ENCODE peak calls at places on chromosomes 4 and X, in ten cellular contexts. One of them, this sample, is unnamed.

GRCh38 chr4:73037057-73037456 is 32.5 kb downstream of the COX18 start:
- DNase-seq in body of pancreas: no peak
- DNase-seq in GM06990: no peak
- DNase-seq in heart left ventricle: no peak
- DNase-seq in NB4: no peak
- DNase-seq in fibroblast of lung: no peak
- DNase-seq in Peyer's patch: no peak
- DNase-seq in AG04450: no peak
- DNase-seq in neural progenitor cell: no peak
- DNase-seq in fibroblast of mammary gland: no peak
- DNase-seq in this sample: no peak

GRCh38 chr4:73341454-73341853 is 62.6 kb upstream of the ALB start:
- DNase-seq in body of pancreas: peak
- DNase-seq in GM06990: no peak
- DNase-seq in heart left ventricle: no peak
- DNase-seq in NB4: peak
- DNase-seq in fibroblast of lung: peak
- DNase-seq in Peyer's patch: no peak
- DNase-seq in AG04450: peak
- DNase-seq in neural progenitor cell: peak
- DNase-seq in fibroblast of mammary gland: peak
- DNase-seq in this sample: peak

GRCh38 chr4:76984127-76984526 is 34.6 kb downstream of the SEPTIN11 start:
- DNase-seq in body of pancreas: no peak
- DNase-seq in GM06990: peak
- DNase-seq in heart left ventricle: no peak
- DNase-seq in NB4: peak
- DNase-seq in fibroblast of lung: peak
- DNase-seq in Peyer's patch: no peak
- DNase-seq in AG04450: no peak
- DNase-seq in neural progenitor cell: no peak
- DNase-seq in fibroblast of mammary gland: peak
- DNase-seq in this sample: no peak

GRCh38 chrX:15269618-15270521 is at the start of gene ASB9:
- DNase-seq in body of pancreas: peak
- DNase-seq in GM06990: no peak
- DNase-seq in heart left ventricle: no peak
- DNase-seq in NB4: no peak
- DNase-seq in fibroblast of lung: peak
- DNase-seq in Peyer's patch: no peak
- DNase-seq in AG04450: no peak
- DNase-seq in neural progenitor cell: no peak
- DNase-seq in fibroblast of mammary gland: peak
- DNase-seq in this sample: no peak

GRCh38 chr4:26412381-26413372 is 77.6 kb downstream of the CCKAR start:
- DNase-seq in body of pancreas: peak
- DNase-seq in GM06990: no peak
- DNase-seq in heart left ventricle: no peak
- DNase-seq in NB4: no peak
- DNase-seq in fibroblast of lung: peak
- DNase-seq in Peyer's patch: no peak
- DNase-seq in AG04450: no peak
- DNase-seq in neural progenitor cell: peak
- DNase-seq in fibroblast of mammary gland: no peak
- DNase-seq in this sample: peak

GRCh38 chrX:68403060-68403459 is 30.2 kb downstream of the OPHN1 start:
- DNase-seq in body of pancreas: no peak
- DNase-seq in GM06990: no peak
- DNase-seq in heart left ventricle: no peak
- DNase-seq in NB4: no peak
- DNase-seq in fibroblast of lung: no peak
- DNase-seq in Peyer's patch: no peak
- DNase-seq in AG04450: no peak
- DNase-seq in neural progenitor cell: no peak
- DNase-seq in fibroblast of mammary gland: no peak
- DNase-seq in this sample: no peak

GRCh38 chr4:77473509-77473908 is 132.1 kb upstream of the CXCL13 start:
- DNase-seq in body of pancreas: no peak
- DNase-seq in GM06990: no peak
- DNase-seq in heart left ventricle: no peak
- DNase-seq in NB4: peak
- DNase-seq in fibroblast of lung: peak
- DNase-seq in Peyer's patch: no peak
- DNase-seq in AG04450: no peak
- DNase-seq in neural progenitor cell: peak
- DNase-seq in fibroblast of mammary gland: peak
- DNase-seq in this sample: peak

GRCh38 chr4:176439611-176440010 is 119.8 kb downstream of the SPCS3 start:
- DNase-seq in body of pancreas: no peak
- DNase-seq in GM06990: no peak
- DNase-seq in heart left ventricle: no peak
- DNase-seq in NB4: no peak
- DNase-seq in fibroblast of lung: no peak
- DNase-seq in Peyer's patch: no peak
- DNase-seq in AG04450: no peak
- DNase-seq in neural progenitor cell: no peak
- DNase-seq in fibroblast of mammary gland: no peak
- DNase-seq in this sample: no peak

GRCh38 chr4:134936014-134936413 is 734.4 kb upstream of the PABPC4L start:
- DNase-seq in body of pancreas: no peak
- DNase-seq in GM06990: no peak
- DNase-seq in heart left ventricle: no peak
- DNase-seq in NB4: no peak
- DNase-seq in fibroblast of lung: no peak
- DNase-seq in Peyer's patch: no peak
- DNase-seq in AG04450: no peak
- DNase-seq in neural progenitor cell: peak
- DNase-seq in fibroblast of mammary gland: no peak
- DNase-seq in this sample: no peak

GRCh38 chr4:154416183-154416543 is 75.4 kb downstream of the DCHS2 start:
- DNase-seq in body of pancreas: no peak
- DNase-seq in GM06990: peak
- DNase-seq in heart left ventricle: peak
- DNase-seq in NB4: no peak
- DNase-seq in fibroblast of lung: peak
- DNase-seq in Peyer's patch: peak
- DNase-seq in AG04450: no peak
- DNase-seq in neural progenitor cell: peak
- DNase-seq in fibroblast of mammary gland: no peak
- DNase-seq in this sample: no peak

GRCh38 chr4:93814722-93815121 is 13.8 kb upstream of the ATOH1 start:
- DNase-seq in body of pancreas: no peak
- DNase-seq in GM06990: no peak
- DNase-seq in heart left ventricle: no peak
- DNase-seq in NB4: peak
- DNase-seq in fibroblast of lung: no peak
- DNase-seq in Peyer's patch: no peak
- DNase-seq in AG04450: no peak
- DNase-seq in neural progenitor cell: no peak
- DNase-seq in fibroblast of mammary gland: no peak
- DNase-seq in this sample: no peak

GRCh38 chr4:94641702-94642560 is 115.8 kb upstream of the BMPR1B start:
- DNase-seq in body of pancreas: no peak
- DNase-seq in GM06990: no peak
- DNase-seq in heart left ventricle: no peak
- DNase-seq in NB4: no peak
- DNase-seq in fibroblast of lung: peak
- DNase-seq in Peyer's patch: no peak
- DNase-seq in AG04450: no peak
- DNase-seq in neural progenitor cell: no peak
- DNase-seq in fibroblast of mammary gland: peak
- DNase-seq in this sample: no peak

GRCh38 chr4:85744950-85745349 is 270.0 kb downstream of the ARHGAP24 start:
- DNase-seq in body of pancreas: no peak
- DNase-seq in GM06990: no peak
- DNase-seq in heart left ventricle: no peak
- DNase-seq in NB4: no peak
- DNase-seq in fibroblast of lung: peak
- DNase-seq in Peyer's patch: no peak
- DNase-seq in AG04450: no peak
- DNase-seq in neural progenitor cell: no peak
- DNase-seq in fibroblast of mammary gland: peak
- DNase-seq in this sample: no peak

GRCh38 chrX:868248-868647 is 237.7 kb downstream of the SHOX start:
- DNase-seq in body of pancreas: no peak
- DNase-seq in GM06990: no peak
- DNase-seq in heart left ventricle: no peak
- DNase-seq in NB4: no peak
- DNase-seq in fibroblast of lung: no peak
- DNase-seq in Peyer's patch: no peak
- DNase-seq in AG04450: no peak
- DNase-seq in neural progenitor cell: no peak
- DNase-seq in fibroblast of mammary gland: no peak
- DNase-seq in this sample: no peak

GRCh38 chr4:105637409-105638258 is 70.9 kb downstream of the INTS12 start:
- DNase-seq in body of pancreas: peak
- DNase-seq in GM06990: peak
- DNase-seq in heart left ventricle: peak
- DNase-seq in NB4: peak
- DNase-seq in fibroblast of lung: peak
- DNase-seq in Peyer's patch: peak
- DNase-seq in AG04450: no peak
- DNase-seq in neural progenitor cell: peak
- DNase-seq in fibroblast of mammary gland: peak
- DNase-seq in this sample: peak

GRCh38 chr4:8255698-8256441 is 13.7 kb upstream of the HTRA3 start:
- DNase-seq in body of pancreas: no peak
- DNase-seq in GM06990: no peak
- DNase-seq in heart left ventricle: peak
- DNase-seq in NB4: no peak
- DNase-seq in fibroblast of lung: peak
- DNase-seq in Peyer's patch: no peak
- DNase-seq in AG04450: no peak
- DNase-seq in neural progenitor cell: no peak
- DNase-seq in fibroblast of mammary gland: peak
- DNase-seq in this sample: no peak

GRCh38 chr4:110197421-110198398 is 705 bp downstream of the ELOVL6 start:
- DNase-seq in body of pancreas: peak
- DNase-seq in GM06990: peak
- DNase-seq in heart left ventricle: peak
- DNase-seq in NB4: peak
- DNase-seq in fibroblast of lung: peak
- DNase-seq in Peyer's patch: peak
- DNase-seq in AG04450: no peak
- DNase-seq in neural progenitor cell: peak
- DNase-seq in fibroblast of mammary gland: peak
- DNase-seq in this sample: peak

GRCh38 chrX:131068945-131069719 is 11.0 kb downstream of the ARHGAP36 start:
- DNase-seq in body of pancreas: peak
- DNase-seq in GM06990: peak
- DNase-seq in heart left ventricle: no peak
- DNase-seq in NB4: no peak
- DNase-seq in fibroblast of lung: peak
- DNase-seq in Peyer's patch: no peak
- DNase-seq in AG04450: no peak
- DNase-seq in neural progenitor cell: peak
- DNase-seq in fibroblast of mammary gland: peak
- DNase-seq in this sample: no peak

GRCh38 chr4:52051615-52052474 is 741 bp downstream of the SPATA18 start:
- DNase-seq in body of pancreas: peak
- DNase-seq in GM06990: peak
- DNase-seq in heart left ventricle: peak
- DNase-seq in NB4: no peak
- DNase-seq in fibroblast of lung: peak
- DNase-seq in Peyer's patch: peak
- DNase-seq in AG04450: peak
- DNase-seq in neural progenitor cell: peak
- DNase-seq in fibroblast of mammary gland: peak
- DNase-seq in this sample: peak
- H3K4me3 ChIP-seq in body of pancreas: peak
- H3K4me3 ChIP-seq in GM06990: peak
- H3K4me3 ChIP-seq in heart left ventricle: peak
- H3K4me3 ChIP-seq in NB4: no peak
- H3K4me3 ChIP-seq in fibroblast of lung: peak
- H3K4me3 ChIP-seq in Peyer's patch: peak
- H3K4me3 ChIP-seq in AG04450: peak
- H3K4me3 ChIP-seq in neural progenitor cell: peak
- H3K4me3 ChIP-seq in fibroblast of mammary gland: peak
- H3K4me3 ChIP-seq in this sample: peak

GRCh38 chr4:67161311-67161710 is 384.0 kb downstream of the CENPC start:
- DNase-seq in body of pancreas: no peak
- DNase-seq in GM06990: no peak
- DNase-seq in heart left ventricle: no peak
- DNase-seq in NB4: no peak
- DNase-seq in fibroblast of lung: no peak
- DNase-seq in Peyer's patch: no peak
- DNase-seq in AG04450: no peak
- DNase-seq in neural progenitor cell: no peak
- DNase-seq in fibroblast of mammary gland: no peak
- DNase-seq in this sample: no peak
- TF ChIP-seq CTCF in body of pancreas: no peak
- TF ChIP-seq CTCF in GM06990: no peak
- TF ChIP-seq CTCF in heart left ventricle: no peak
- TF ChIP-seq CTCF in NB4: no peak
- TF ChIP-seq CTCF in fibroblast of lung: no peak
- TF ChIP-seq CTCF in Peyer's patch: no peak
- TF ChIP-seq CTCF in AG04450: no peak
- TF ChIP-seq CTCF in neural progenitor cell: no peak
- TF ChIP-seq CTCF in fibroblast of mammary gland: no peak
- TF ChIP-seq CTCF in this sample: no peak

DNA sequence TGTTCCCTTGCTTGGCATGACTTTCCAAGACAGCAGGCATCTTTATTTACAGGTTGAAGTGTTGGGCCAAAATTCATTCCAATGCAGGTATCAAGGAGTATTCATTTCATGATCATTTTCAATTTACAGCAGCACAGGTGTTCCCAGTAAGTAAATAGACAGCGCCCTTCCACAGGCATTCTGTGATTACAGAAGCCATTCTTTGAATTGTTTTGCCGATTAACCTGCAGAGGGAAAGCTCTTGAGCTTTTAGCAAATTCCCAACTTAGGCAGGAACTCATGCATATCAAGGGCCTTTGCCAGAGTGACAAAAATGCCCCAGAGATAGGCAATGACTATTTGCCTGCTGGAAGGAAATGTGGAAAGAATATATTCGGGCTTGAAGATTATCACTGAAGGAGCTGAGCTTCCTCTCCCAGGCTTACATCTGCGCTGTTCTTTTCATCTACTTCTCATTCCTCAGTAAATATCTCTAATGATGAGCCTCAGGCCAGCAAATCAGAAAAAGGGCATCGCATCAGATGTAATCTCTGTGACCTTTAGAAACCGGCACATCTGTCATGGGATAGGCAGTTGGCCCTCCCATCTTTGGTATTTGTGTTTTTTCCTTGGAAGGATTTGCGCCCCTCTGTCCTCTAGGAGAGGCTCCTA is 6.7 kb downstream of the TXK start:
- DNase-seq in body of pancreas: no peak
- DNase-seq in GM06990: no peak
- DNase-seq in heart left ventricle: no peak
- DNase-seq in NB4: no peak
- DNase-seq in fibroblast of lung: no peak
- DNase-seq in Peyer's patch: no peak
- DNase-seq in AG04450: no peak
- DNase-seq in neural progenitor cell: peak
- DNase-seq in fibroblast of mammary gland: no peak
- DNase-seq in this sample: no peak
- H3K4me3 ChIP-seq in body of pancreas: no peak
- H3K4me3 ChIP-seq in GM06990: no peak
- H3K4me3 ChIP-seq in heart left ventricle: no peak
- H3K4me3 ChIP-seq in NB4: no peak
- H3K4me3 ChIP-seq in fibroblast of lung: no peak
- H3K4me3 ChIP-seq in Peyer's patch: no peak
- H3K4me3 ChIP-seq in AG04450: no peak
- H3K4me3 ChIP-seq in neural progenitor cell: no peak
- H3K4me3 ChIP-seq in fibroblast of mammary gland: no peak
- H3K4me3 ChIP-seq in this sample: no peak

GRCh38 chr4:56626963-56627362 is 54.1 kb downstream of the HOPX start:
- DNase-seq in body of pancreas: no peak
- DNase-seq in GM06990: no peak
- DNase-seq in heart left ventricle: no peak
- DNase-seq in NB4: peak
- DNase-seq in fibroblast of lung: no peak
- DNase-seq in Peyer's patch: no peak
- DNase-seq in AG04450: no peak
- DNase-seq in neural progenitor cell: no peak
- DNase-seq in fibroblast of mammary gland: no peak
- DNase-seq in this sample: no peak
- TF ChIP-seq CTCF in body of pancreas: no peak
- TF ChIP-seq CTCF in GM06990: no peak
- TF ChIP-seq CTCF in heart left ventricle: no peak
- TF ChIP-seq CTCF in NB4: no peak
- TF ChIP-seq CTCF in fibroblast of lung: no peak
- TF ChIP-seq CTCF in Peyer's patch: no peak
- TF ChIP-seq CTCF in AG04450: no peak
- TF ChIP-seq CTCF in neural progenitor cell: no peak
- TF ChIP-seq CTCF in fibroblast of mammary gland: no peak
- TF ChIP-seq CTCF in this sample: no peak